ENCODE peak calls at places on chromosomes 1 and 21, in four cellular contexts. K is right cardiac atrium, X is LHCN-M2, P is right lobe of liver. U is an unnamed sample.

GRCh38 chr1:29330089-29330488 is 93.8 kb downstream of the PTPRU start:
- DNase-seq in P (no peak), X (no peak), K (no peak), U (no peak)

GRCh38 chr1:214473392-214473791 is 78.0 kb downstream of the PTPN14 start:
- DNase-seq in X (peak), P (no peak), K (no peak), U (peak)

GRCh38 chr21:46183910-46184624 is at the start of gene SPATC1L:
- DNase-seq in X (peak), K (peak), P (no peak), U (peak)

GRCh38 chr1:61241411-61241838 is 159.1 kb downstream of the NFIA start:
- DNase-seq in X (no peak), P (no peak), K (peak), U (no peak)

GRCh38 chr1:39544327-39544726 is 32.3 kb downstream of the PABPC4 start:
- DNase-seq in P (no peak), K (no peak), X (no peak), U (no peak)

GRCh38 chr1:205583461-205584130 is 48.2 kb downstream of the ELK4 start:
- DNase-seq in X (no peak), P (no peak), K (no peak), U (no peak)

GRCh38 chr1:58592521-58593134 is 15.6 kb upstream of the TACSTD2 start:
- DNase-seq in K (peak), P (peak), X (peak), U (no peak)

GRCh38 chr21:42201615-42202161 is 17.3 kb upstream of the ABCG1 start:
- DNase-seq in X (no peak), K (no peak), P (no peak), U (no peak)

GRCh38 chr21:31967334-31967733 is 94.5 kb downstream of the HUNK start:
- DNase-seq in X (no peak), K (no peak), P (no peak), U (no peak)

GRCh38 chr1:209048961-209049669 is 534.4 kb upstream of the CAMK1G start:
- DNase-seq in K (no peak), P (no peak), X (peak), U (no peak)

GRCh38 chr1:1910651-1911389 is 4.2 kb upstream of the CALML6 start:
- DNase-seq in P (peak), K (peak), X (no peak), U (no peak)

GRCh38 chr1:90605070-90605469 is 112.0 kb downstream of the BARHL2 start:
- DNase-seq in X (no peak), K (no peak), P (no peak), U (no peak)

U was measured in HepG2.